ENCODE peak calls at places on chromosomes 6 and 20, in eight cellular contexts. One of them, this sample, is unnamed.

GRCh38 chr6:29828471-29828797 is 809 bp downstream of the HLA-G start:
- DNase-seq in NT2/D1: no peak
- DNase-seq in mesenteric fat pad: no peak
- DNase-seq in Ammon's horn: no peak
- DNase-seq in brain microvascular endothelial cell: no peak
- DNase-seq in non-pigmented ciliary epithelial cell: no peak
- DNase-seq in activated CD4-positive, alpha-beta T cell treated with anti-CD3 and anti-CD28 coated beads, Interleukin-2, amount 50 U/mL, for 1 hour: peak
- DNase-seq in NCI-H460: no peak
- DNase-seq in this sample: no peak

GRCh38 chr6:133242761-133243590 is 1.8 kb downstream of the EYA4 start:
- DNase-seq in NCI-H460: no peak
- DNase-seq in mesenteric fat pad: no peak
- DNase-seq in non-pigmented ciliary epithelial cell: no peak
- DNase-seq in activated CD4-positive, alpha-beta T cell treated with anti-CD3 and anti-CD28 coated beads, Interleukin-2, amount 50 U/mL, for 1 hour: no peak
- DNase-seq in Ammon's horn: no peak
- DNase-seq in NT2/D1: no peak
- DNase-seq in brain microvascular endothelial cell: no peak
- DNase-seq in this sample: no peak

GRCh38 chr6:17865798-17866725 is 121.4 kb downstream of the KIF13A start:
- DNase-seq in mesenteric fat pad: no peak
- DNase-seq in Ammon's horn: peak
- DNase-seq in brain microvascular endothelial cell: peak
- DNase-seq in non-pigmented ciliary epithelial cell: peak
- DNase-seq in activated CD4-positive, alpha-beta T cell treated with anti-CD3 and anti-CD28 coated beads, Interleukin-2, amount 50 U/mL, for 1 hour: no peak
- DNase-seq in NCI-H460: no peak
- DNase-seq in NT2/D1: no peak
- DNase-seq in this sample: peak

GRCh38 chr6:10099086-10099499 is 315.8 kb downstream of the TFAP2A start:
- DNase-seq in brain microvascular endothelial cell: no peak
- DNase-seq in non-pigmented ciliary epithelial cell: no peak
- DNase-seq in mesenteric fat pad: no peak
- DNase-seq in activated CD4-positive, alpha-beta T cell treated with anti-CD3 and anti-CD28 coated beads, Interleukin-2, amount 50 U/mL, for 1 hour: no peak
- DNase-seq in Ammon's horn: peak
- DNase-seq in NCI-H460: no peak
- DNase-seq in NT2/D1: no peak
- DNase-seq in this sample: no peak

GRCh38 chr6:14072084-14072483 is 45.5 kb upstream of the CD83 start:
- DNase-seq in Ammon's horn: no peak
- DNase-seq in brain microvascular endothelial cell: peak
- DNase-seq in mesenteric fat pad: no peak
- DNase-seq in NCI-H460: no peak
- DNase-seq in activated CD4-positive, alpha-beta T cell treated with anti-CD3 and anti-CD28 coated beads, Interleukin-2, amount 50 U/mL, for 1 hour: no peak
- DNase-seq in non-pigmented ciliary epithelial cell: no peak
- DNase-seq in NT2/D1: no peak
- DNase-seq in this sample: no peak

GRCh38 chr20:63484236-63484635 is 11.8 kb upstream of the KCNQ2 start:
- DNase-seq in non-pigmented ciliary epithelial cell: no peak
- DNase-seq in NT2/D1: no peak
- DNase-seq in mesenteric fat pad: no peak
- DNase-seq in brain microvascular endothelial cell: no peak
- DNase-seq in Ammon's horn: no peak
- DNase-seq in NCI-H460: no peak
- DNase-seq in activated CD4-positive, alpha-beta T cell treated with anti-CD3 and anti-CD28 coated beads, Interleukin-2, amount 50 U/mL, for 1 hour: no peak
- DNase-seq in this sample: no peak

GRCh38 chr6:161668665-161669064 is 394.8 kb upstream of the AGPAT4 start:
- DNase-seq in NT2/D1: no peak
- DNase-seq in NCI-H460: no peak
- DNase-seq in non-pigmented ciliary epithelial cell: no peak
- DNase-seq in activated CD4-positive, alpha-beta T cell treated with anti-CD3 and anti-CD28 coated beads, Interleukin-2, amount 50 U/mL, for 1 hour: no peak
- DNase-seq in mesenteric fat pad: no peak
- DNase-seq in brain microvascular endothelial cell: no peak
- DNase-seq in Ammon's horn: no peak
- DNase-seq in this sample: no peak

GRCh38 chr6:41642090-41642959 is 4.1 kb downstream of the MDFI start:
- DNase-seq in mesenteric fat pad: no peak
- DNase-seq in activated CD4-positive, alpha-beta T cell treated with anti-CD3 and anti-CD28 coated beads, Interleukin-2, amount 50 U/mL, for 1 hour: no peak
- DNase-seq in NCI-H460: no peak
- DNase-seq in non-pigmented ciliary epithelial cell: no peak
- DNase-seq in NT2/D1: no peak
- DNase-seq in Ammon's horn: no peak
- DNase-seq in brain microvascular endothelial cell: no peak
- DNase-seq in this sample: no peak

GRCh38 chr6:14635195-14635594 is 517.6 kb downstream of the CD83 start:
- DNase-seq in Ammon's horn: no peak
- DNase-seq in mesenteric fat pad: no peak
- DNase-seq in NT2/D1: no peak
- DNase-seq in NCI-H460: no peak
- DNase-seq in non-pigmented ciliary epithelial cell: no peak
- DNase-seq in brain microvascular endothelial cell: no peak
- DNase-seq in activated CD4-positive, alpha-beta T cell treated with anti-CD3 and anti-CD28 coated beads, Interleukin-2, amount 50 U/mL, for 1 hour: no peak
- DNase-seq in this sample: no peak

GRCh38 chr6:52503344-52503747 is 73.5 kb downstream of the TRAM2 start:
- DNase-seq in brain microvascular endothelial cell: no peak
- DNase-seq in activated CD4-positive, alpha-beta T cell treated with anti-CD3 and anti-CD28 coated beads, Interleukin-2, amount 50 U/mL, for 1 hour: no peak
- DNase-seq in mesenteric fat pad: no peak
- DNase-seq in NT2/D1: no peak
- DNase-seq in non-pigmented ciliary epithelial cell: no peak
- DNase-seq in NCI-H460: no peak
- DNase-seq in Ammon's horn: no peak
- DNase-seq in this sample: no peak

GRCh38 chr20:62409935-62410741 is 3.1 kb upstream of the CABLES2 start:
- DNase-seq in NT2/D1: no peak
- DNase-seq in activated CD4-positive, alpha-beta T cell treated with anti-CD3 and anti-CD28 coated beads, Interleukin-2, amount 50 U/mL, for 1 hour: peak
- DNase-seq in NCI-H460: peak
- DNase-seq in Ammon's horn: no peak
- DNase-seq in brain microvascular endothelial cell: no peak
- DNase-seq in mesenteric fat pad: no peak
- DNase-seq in non-pigmented ciliary epithelial cell: no peak
- DNase-seq in this sample: no peak